ENCODE peak calls at places on chromosome 11, in ten cellular contexts. L, B, O, E, V, H, T, J, K and R are unnamed samples. For H3K4me1, the result is how much of the 10 kb centered on the place peaks cover.

GRCh38 chr11:1559103-1559951 is 12.7 kb downstream of the DUSP8 start:
- DNase-seq in K (peak), L (peak), H (peak), T (no peak), J (no peak), B (no peak), V (peak), E (peak), O (peak), R (no peak)

GRCh38 chr11:105033344-105033743 is 1.6 kb downstream of the CASP1 start:
- DNase-seq in T (no peak), J (no peak), V (no peak), H (peak), K (no peak), E (no peak), O (no peak), B (no peak), L (no peak), R (no peak)

GRCh38 chr11:112391086-112391485 is 130.4 kb upstream of the PLET1 start:
- DNase-seq in E (no peak), B (no peak), H (no peak), K (no peak), L (no peak), V (no peak), O (no peak), J (no peak), T (no peak), R (no peak)

GRCh38 chr11:63609536-63609935 is 4.7 kb downstream of the PLAAT3 start:
- DNase-seq in L (no peak), K (no peak), T (no peak), H (peak), V (no peak), J (no peak), O (no peak), E (no peak), B (no peak), R (no peak)

GRCh38 chr11:102780491-102780918 is at the start of gene MMP10:
- DNase-seq in H (no peak), J (no peak), L (no peak), B (peak), V (peak), T (no peak), O (no peak), E (peak), K (no peak), R (peak)

GRCh38 chr11:112285918-112286317 is 25.3 kb upstream of the PLET1 start:
- DNase-seq in B (no peak), E (no peak), V (peak), K (no peak), J (no peak), H (no peak), O (no peak), L (no peak), T (peak), R (no peak)

GRCh38 chr11:91804057-91804456 is 420.6 kb upstream of the FAT3 start:
- DNase-seq in B (no peak), V (no peak), L (no peak), J (no peak), K (no peak), E (peak), H (no peak), T (no peak), O (no peak), R (peak)

GRCh38 chr11:113778111-113778910 is 1.3 kb upstream of the CLDN25 start:
- DNase-seq in H (no peak), V (peak), O (no peak), L (no peak), B (peak), T (no peak), J (no peak), K (no peak), E (no peak), R (peak)

GRCh38 chr11:121354192-121354591 is 61.6 kb downstream of the SC5D start:
- DNase-seq in V (no peak), O (no peak), B (no peak), E (no peak), L (no peak), T (no peak), K (no peak), J (no peak), H (no peak), R (no peak)

GRCh38 chr11:61080986-61081590 is 21.2 kb upstream of the CD5 start:
- DNase-seq in J (no peak), V (no peak), T (peak), H (no peak), E (no peak), O (no peak), B (no peak), K (no peak), L (no peak), R (no peak)

GRCh38 chr11:10864688-10865087 is 6.8 kb upstream of the ZBED5 start:
- DNase-seq in B (no peak), V (peak), T (no peak), H (no peak), L (no peak), O (no peak), K (no peak), E (no peak), J (no peak), R (peak)

GRCh38 chr11:63622318-63622717 is 8.1 kb upstream of the PLAAT3 start:
- DNase-seq in K (no peak), B (peak), V (no peak), T (no peak), E (peak), H (no peak), O (no peak), L (no peak), J (no peak), R (no peak)

GRCh38 chr11:76086713-76087635 is 119.3 kb downstream of the WNT11 start:
- DNase-seq in K (no peak), E (no peak), L (no peak), T (no peak), O (no peak), V (peak), H (no peak), J (no peak), B (no peak), R (no peak)

DNA sequence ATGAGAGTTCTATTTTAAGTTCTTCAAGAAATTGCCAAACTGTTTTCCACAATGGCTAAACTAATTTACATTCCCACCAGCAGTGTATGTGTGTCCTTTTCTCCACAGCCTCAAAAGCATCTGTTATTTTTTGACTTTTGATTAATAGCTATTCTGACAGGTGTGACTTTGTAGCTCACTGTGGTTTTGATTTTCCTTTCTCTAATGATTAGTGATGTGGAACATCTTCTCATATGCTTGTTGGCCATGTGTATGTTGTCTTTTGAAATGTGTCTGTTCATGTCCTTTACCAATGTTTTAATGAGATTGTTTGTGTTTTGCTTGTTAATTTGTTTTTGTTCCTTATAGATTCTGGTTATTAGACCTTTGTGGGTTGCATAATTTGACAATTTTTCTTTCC is 18.0 kb upstream of the RAB38 start:
- DNase-seq in B (no peak), E (no peak), O (no peak), T (no peak), K (no peak), J (no peak), L (no peak), V (no peak), H (no peak), R (no peak)
- TF ChIP-seq CTCF in B (no peak), E (no peak), O (no peak), T (no peak), K (no peak), J (no peak), L (no peak), V (no peak), H (no peak), R (no peak)

GRCh38 chr11:128516886-128517285 is 70.5 kb downstream of the ETS1 start:
- DNase-seq in L (no peak), B (no peak), K (no peak), T (no peak), O (no peak), V (no peak), J (no peak), E (no peak), H (no peak), R (no peak)
- H3K4me1 ChIP-seq in L (under half), B (under half), K (under half), T (under half), O (half or more), V (under half), J (under half), E (half or more), H (under half), R (under half)

DNA sequence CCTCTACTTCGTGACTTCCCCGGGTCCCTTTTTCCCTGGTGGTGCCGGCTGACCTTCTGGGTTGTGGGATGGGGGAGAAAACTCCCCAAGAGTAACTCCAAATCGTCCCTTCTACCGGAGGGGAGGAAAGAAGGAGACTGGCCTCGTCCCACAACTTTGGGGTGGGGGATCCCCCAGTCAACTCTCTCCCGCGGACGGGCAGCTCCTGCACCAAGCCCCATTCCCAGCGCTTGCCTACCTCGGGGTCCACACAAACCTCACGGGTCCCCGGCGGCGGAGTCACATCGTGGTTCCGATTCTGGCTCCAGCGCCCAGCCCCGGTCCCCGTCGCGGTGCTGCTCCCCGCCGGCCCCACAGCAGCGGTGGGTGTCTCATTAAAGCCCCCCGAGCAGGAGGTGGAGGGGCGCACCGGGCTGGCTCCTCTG is 317 bp downstream of the BDNF start:
- DNase-seq in E (no peak), K (no peak), T (no peak), O (no peak), J (no peak), H (no peak), V (no peak), B (no peak), L (peak), R (no peak)
- H3K4me3 ChIP-seq in E (peak), K (peak), T (no peak), O (peak), J (peak), H (peak), V (peak), B (peak), L (peak), R (peak)

GRCh38 chr11:71908218-71908617 is 20.2 kb downstream of the XNDC1N start:
- DNase-seq in H (no peak), B (no peak), V (no peak), O (no peak), E (no peak), L (no peak), T (no peak), J (no peak), K (no peak), R (no peak)
- TF ChIP-seq CTCF in H (no peak), B (no peak), V (no peak), O (no peak), E (no peak), L (no peak), T (no peak), J (no peak), K (no peak), R (no peak)

DNA sequence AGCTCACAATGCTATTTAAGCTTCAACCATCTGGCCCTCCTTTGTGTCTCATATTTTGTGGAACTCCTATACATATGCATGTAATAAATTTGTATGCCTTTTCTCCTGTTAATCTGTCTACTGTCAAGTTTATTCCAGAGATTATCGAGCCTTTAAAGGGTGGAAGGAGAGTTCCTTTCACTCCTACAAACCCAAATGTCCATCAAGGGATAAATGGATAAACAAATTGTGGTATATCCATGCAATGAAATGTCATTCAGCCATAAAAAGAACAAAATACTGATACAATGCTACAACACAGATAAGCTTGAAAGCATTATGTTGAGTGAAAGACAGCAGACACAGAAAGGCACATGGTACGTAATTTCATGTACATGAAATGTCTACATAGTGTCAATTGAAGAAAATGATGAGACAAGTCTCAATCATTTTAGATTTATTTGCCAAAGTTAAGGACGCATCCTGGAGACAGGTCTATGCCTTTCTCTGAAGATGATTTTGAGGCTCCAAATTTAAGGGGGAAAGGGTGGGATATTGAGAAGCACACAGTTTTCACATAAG is 17.7 kb upstream of the FEZ1 start:
- DNase-seq in O (no peak), V (no peak), K (no peak), T (no peak), L (no peak), B (no peak), E (no peak), H (no peak), J (no peak), R (no peak)
- H3K4me1 ChIP-seq in O (half or more), V (under half), K (under half), T (under half), L (under half), B (under half), E (under half), H (under half), J (under half), R (under half)

GRCh38 chr11:65478411-65479183 is 20.2 kb upstream of the MALAT1 start:
- DNase-seq in J (no peak), V (peak), K (peak), H (peak), B (no peak), T (peak), L (peak), E (no peak), O (peak), R (no peak)
- H3K4me3 ChIP-seq in J (no peak), V (peak), K (peak), H (no peak), B (no peak), T (peak), L (peak), E (no peak), O (peak), R (no peak)

DNA sequence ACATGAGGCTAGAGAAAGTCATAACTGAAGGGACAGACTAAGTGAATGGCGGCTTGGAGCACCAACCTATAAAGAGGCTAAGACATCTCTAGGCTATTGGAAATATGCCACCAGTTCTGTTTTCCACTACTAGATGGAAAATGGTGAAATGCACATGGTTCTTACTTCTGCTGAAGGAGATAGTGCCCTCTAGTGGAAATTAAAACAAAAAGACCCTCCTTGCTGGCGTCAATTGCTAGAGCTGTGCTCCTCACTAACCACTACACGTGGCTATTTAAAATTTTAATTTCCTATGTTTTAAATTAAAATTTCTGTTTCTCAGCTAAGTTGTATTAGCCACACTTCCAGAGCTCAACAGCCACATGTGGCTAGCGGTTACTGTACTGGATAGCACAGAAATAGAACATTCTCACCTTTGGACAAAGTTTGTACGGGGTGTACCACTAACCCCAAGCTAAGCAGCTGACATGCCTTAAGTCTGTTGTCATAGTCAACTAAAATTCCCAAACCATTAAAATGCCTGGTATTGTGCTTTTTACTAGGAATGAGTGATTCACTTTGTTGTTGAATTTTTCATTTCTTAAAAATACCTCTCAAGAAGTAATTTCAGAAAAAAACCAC is 34.1 kb upstream of the CALCA start:
- DNase-seq in T (peak), V (peak), O (no peak), K (no peak), B (peak), E (peak), H (no peak), L (no peak), J (peak), R (peak)
- TF ChIP-seq CTCF in T (peak), V (peak), O (no peak), K (no peak), B (peak), E (peak), H (no peak), L (no peak), J (peak), R (peak)